ENCODE peak calls at places on chromosomes 1 and 21, in four cellular contexts. B is WTC11, N is K562, D is HepG2. W is an unnamed sample.

GRCh38 chr1:195495720-195496635 is 1112.3 kb downstream of the KCNT2 start:
- DNase-seq in B (peak), N (no peak), D (no peak), W (no peak)

GRCh38 chr1:111570781-111571181 is 48.8 kb upstream of the RAP1A start:
- DNase-seq in D (no peak), B (peak), N (peak), W (no peak)

GRCh38 chr1:206836111-206836510 is 29.3 kb upstream of the IL20 start:
- DNase-seq in N (no peak), D (no peak), B (no peak), W (no peak)

GRCh38 chr1:84436907-84437667 is 38.8 kb downstream of the DNASE2B start:
- DNase-seq in B (no peak), D (no peak), N (no peak), W (no peak)

GRCh38 chr1:37308571-37308960 is 165.8 kb upstream of the ZC3H12A start:
- DNase-seq in D (no peak), N (no peak), B (no peak), W (no peak)

GRCh38 chr1:193325042-193325441 is 138.6 kb upstream of the B3GALT2 start:
- DNase-seq in N (no peak), D (no peak), B (no peak), W (no peak)

GRCh38 chr1:50531601-50532000 is 108.4 kb upstream of the DMRTA2 start:
- DNase-seq in D (no peak), B (no peak), N (no peak), W (no peak)

GRCh38 chr1:66446261-66447001 is 87.5 kb upstream of the SGIP1 start:
- DNase-seq in B (no peak), N (peak), D (peak), W (peak)

GRCh38 chr1:226480459-226480858 is 68.1 kb upstream of the STUM start:
- DNase-seq in N (no peak), D (peak), B (no peak), W (no peak)

GRCh38 chr1:56362994-56363770 is 216.2 kb downstream of the PLPP3 start:
- DNase-seq in N (no peak), D (peak), B (no peak), W (no peak)

GRCh38 chr1:98516306-98516705 is 145.2 kb upstream of the SNX7 start:
- DNase-seq in N (no peak), D (no peak), B (no peak), W (no peak)

GRCh38 chr1:215891673-215892072 is 324.6 kb downstream of the KCTD3 start:
- DNase-seq in D (no peak), B (no peak), N (no peak), W (no peak)

GRCh38 chr1:227729881-227730629 is 5.0 kb downstream of the JMJD4 start:
- DNase-seq in N (peak), B (peak), D (peak), W (no peak)

GRCh38 chr21:17828223-17828622 is 9.1 kb upstream of the C21orf91 start:
- DNase-seq in N (no peak), B (no peak), D (no peak), W (no peak)

GRCh38 chr1:206144605-206145004 is 27.4 kb upstream of the AVPR1B start:
- DNase-seq in B (no peak), N (no peak), D (no peak), W (no peak)

GRCh38 chr1:194295690-194296089 is 1109.3 kb upstream of the B3GALT2 start:
- DNase-seq in N (no peak), D (peak), B (no peak), W (no peak)

GRCh38 chr1:230312676-230313075 is 113.5 kb downstream of the PGBD5 start:
- DNase-seq in N (no peak), D (no peak), B (no peak), W (no peak)

GRCh38 chr1:32786856-32787255 is 30.3 kb downstream of the YARS1 start:
- DNase-seq in D (peak), N (no peak), B (no peak), W (no peak)

GRCh38 chr1:40746344-40747090 is 37.1 kb upstream of the KCNQ4 start:
- DNase-seq in B (no peak), D (no peak), N (no peak), W (no peak)
- TF ChIP-seq ESRRA in B (no peak), D (no peak), N (no peak), W (no peak)

DNA sequence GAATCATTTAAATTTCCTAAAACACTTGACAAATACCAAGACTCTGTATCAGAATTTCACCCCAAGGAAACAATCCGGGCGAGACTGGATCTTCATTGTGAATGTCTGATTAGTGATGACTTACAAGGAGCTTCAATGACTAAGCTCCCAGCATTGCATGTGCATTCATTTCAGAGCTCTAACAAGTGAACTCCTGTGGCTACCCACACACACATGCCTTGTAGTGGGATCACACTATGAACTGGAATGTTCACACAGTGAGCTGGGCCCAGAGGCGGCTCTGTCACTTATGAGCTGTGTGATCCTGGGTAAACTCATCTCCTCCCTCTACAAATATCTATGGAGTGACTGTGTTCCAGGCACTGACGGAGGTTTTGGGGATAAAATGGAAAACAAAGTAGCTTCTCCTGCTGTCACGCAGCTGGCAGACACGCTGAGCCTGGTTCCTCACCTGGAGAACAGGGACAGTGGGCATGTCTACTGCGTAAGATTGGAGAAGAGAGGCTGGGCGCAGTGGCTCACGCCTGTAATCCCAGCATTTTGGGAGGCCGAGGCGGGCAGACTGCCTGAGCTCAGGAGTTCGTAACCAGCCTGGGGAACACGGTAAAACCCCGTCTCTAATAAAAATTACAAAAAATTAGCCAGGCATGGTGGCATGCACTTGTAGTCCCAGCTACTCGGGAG is 56.9 kb downstream of the CLSTN1 start:
- DNase-seq in N (no peak), D (no peak), B (no peak), W (no peak)
- TF ChIP-seq CBFB in N (no peak), D (no peak), B (no peak), W (no peak)

DNA sequence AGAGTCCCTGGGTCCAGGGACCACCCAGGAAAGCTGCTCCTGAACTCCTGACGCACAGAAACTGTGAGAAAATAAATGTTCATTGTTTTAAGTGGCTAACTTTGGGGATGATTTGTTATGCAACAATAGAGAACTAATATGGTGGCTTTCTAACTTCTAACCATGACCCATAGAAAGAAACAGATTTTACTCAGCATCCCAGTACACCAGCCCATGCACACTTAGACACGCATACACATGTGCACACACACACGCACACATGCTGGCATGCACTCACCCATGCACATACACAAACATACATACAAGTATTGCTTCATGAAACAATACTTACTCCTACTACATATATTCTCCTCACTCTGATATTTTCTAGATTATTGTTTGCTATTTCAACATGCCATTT is 57.1 kb downstream of the NID1 start:
- DNase-seq in N (no peak), D (no peak), B (no peak), W (no peak)
- TF ChIP-seq ESRRA in N (no peak), D (no peak), B (no peak), W (no peak)

GRCh38 chr1:220952941-220953340 is 73.7 kb downstream of the HLX start:
- DNase-seq in B (no peak), D (no peak), N (no peak), W (no peak)

GRCh38 chr1:220954321-220954720 is 75.1 kb downstream of the HLX start:
- DNase-seq in D (no peak), B (no peak), N (no peak), W (no peak)

DNA sequence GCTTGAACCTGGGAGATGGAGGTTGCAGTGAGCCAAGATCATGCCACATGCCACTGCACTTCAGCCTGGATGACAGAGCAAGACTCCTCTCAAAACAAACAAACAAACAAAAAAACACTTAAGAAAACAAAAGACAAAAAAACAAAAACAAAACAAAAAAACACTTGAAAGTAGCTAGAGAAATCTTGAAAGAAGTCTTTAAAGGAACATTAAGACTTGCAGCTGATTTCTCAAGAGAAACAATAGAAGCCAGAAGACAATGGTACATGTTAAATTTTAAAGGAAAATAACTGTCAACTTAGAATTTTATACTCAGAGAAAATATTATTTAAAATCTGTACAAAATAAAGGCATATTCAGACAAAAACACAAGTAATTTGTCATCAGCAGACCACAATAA is 71.3 kb downstream of the HLX start:
- DNase-seq in D (no peak), B (no peak), N (no peak), W (no peak)
- TF ChIP-seq CBFB in D (no peak), B (no peak), N (no peak), W (no peak)

GRCh38 chr1:10160173-10160572 is 50.2 kb upstream of the KIF1B start:
- DNase-seq in B (no peak), D (no peak), N (no peak), W (no peak)

GRCh38 chr1:10155087-10155712 is 55.2 kb upstream of the KIF1B start:
- DNase-seq in N (no peak), B (no peak), D (no peak), W (no peak)

GRCh38 chr1:10161541-10162290 is 48.7 kb upstream of the KIF1B start:
- DNase-seq in B (no peak), N (no peak), D (no peak), W (no peak)

GRCh38 chr1:10161121-10161520 is 49.2 kb upstream of the KIF1B start:
- DNase-seq in B (no peak), D (no peak), N (no peak), W (no peak)
- TF ChIP-seq ESRRA in B (no peak), D (no peak), N (no peak), W (no peak)

W was measured in GM12878.